ENCODE peak calls at places on chromosomes 7 and 10, in six cellular contexts. O, R, E, V, Q and U are unnamed samples.

GRCh38 chr7:44881610-44882009 is 3.7 kb downstream of the PURB start:
- DNase-seq in O (no peak), R (no peak), E (no peak), V (peak; percentile 43), Q (no peak), U (no peak)

GRCh38 chr10:97517778-97518561 is 19.2 kb downstream of the UBTD1 start:
- DNase-seq in O (no peak), R (no peak), E (no peak), V (peak; percentile 71), Q (peak; percentile 64), U (no peak)

GRCh38 chr7:106365252-106366005 is 80.6 kb upstream of the NAMPT start:
- DNase-seq in O (no peak), R (no peak), E (no peak), V (peak; percentile 68), Q (peak; percentile 70), U (no peak)

GRCh38 chr7:105673367-105674188 is 92.3 kb upstream of the EFCAB10 start:
- DNase-seq in O (no peak), R (peak; percentile 99), E (no peak), V (peak; percentile 37), Q (peak; percentile 84), U (no peak)

GRCh38 chr7:100803398-100804161 is 23.7 kb downstream of the EPHB4 start:
- DNase-seq in O (peak; percentile 63), R (peak; percentile 88), E (no peak), V (peak; percentile 82), Q (peak; percentile 81), U (peak; percentile 92)

GRCh38 chr10:81600185-81600584 is 274.8 kb upstream of the NRG3 start:
- DNase-seq in O (no peak), R (no peak), E (no peak), V (peak; percentile 21), Q (no peak), U (no peak)

GRCh38 chr7:91164531-91164930 is 99.7 kb upstream of the FZD1 start:
- DNase-seq in O (no peak), R (no peak), E (no peak), V (no peak), Q (no peak), U (no peak)

GRCh38 chr7:106050743-106051110 is 61.4 kb downstream of the SYPL1 start:
- DNase-seq in O (no peak), R (no peak), E (no peak), V (peak; percentile 60), Q (no peak), U (peak; percentile 67)

GRCh38 chr10:76025124-76025477 is 593.7 kb downstream of the LRMDA start:
- DNase-seq in O (no peak), R (no peak), E (no peak), V (no peak), Q (no peak), U (no peak)

GRCh38 chr10:44956176-44956575 is 3.4 kb upstream of the RASSF4 start:
- DNase-seq in O (no peak), R (no peak), E (no peak), V (no peak), Q (no peak), U (no peak)

GRCh38 chr7:87038993-87039716 is 20.3 kb downstream of the ELAPOR2 start:
- DNase-seq in O (no peak), R (no peak), E (no peak), V (no peak), Q (no peak), U (no peak)

GRCh38 chr7:44065431-44066110 is at the start of gene PGAM2:
- DNase-seq in O (peak; percentile 87), R (peak; percentile 78), E (no peak), V (no peak), Q (peak; percentile 64), U (peak; percentile 82)

GRCh38 chr10:130561681-130562080 is 425.5 kb downstream of the GLRX3 start:
- DNase-seq in O (no peak), R (no peak), E (no peak), V (no peak), Q (no peak), U (no peak)

GRCh38 chr10:21084700-21085099 is 187.6 kb upstream of the NEBL start:
- DNase-seq in O (no peak), R (peak; percentile 59), E (no peak), V (no peak), Q (no peak), U (no peak)

GRCh38 chr7:100639995-100640394 is 1.4 kb downstream of the TFR2 start:
- DNase-seq in O (no peak), R (no peak), E (no peak), V (no peak), Q (no peak), U (no peak)

GRCh38 chr7:101496017-101496416 is 133.1 kb downstream of the MYL10 start:
- DNase-seq in O (no peak), R (no peak), E (no peak), V (no peak), Q (no peak), U (no peak)

GRCh38 chr10:86756511-86757109 is at the start of gene BMPR1A:
- DNase-seq in O (peak; percentile 91), R (peak; percentile 88), E (no peak), V (peak; percentile 20), Q (peak; percentile 95), U (peak; percentile 93)

GRCh38 chr10:14355750-14356149 is 25.0 kb upstream of the FRMD4A start:
- DNase-seq in O (no peak), R (no peak), E (no peak), V (no peak), Q (no peak), U (no peak)

GRCh38 chr10:29980084-29980483 is 79.3 kb downstream of the JCAD start:
- DNase-seq in O (peak; percentile 64), R (peak; percentile 45), E (no peak), V (peak; percentile 37), Q (no peak), U (no peak)

GRCh38 chr10:89707372-89707771 is 6.0 kb downstream of the KIF20B start:
- DNase-seq in O (no peak), R (no peak), E (no peak), V (no peak), Q (no peak), U (no peak)

GRCh38 chr7:4468320-4469102 is 213.6 kb upstream of the FOXK1 start:
- DNase-seq in O (no peak), R (no peak), E (no peak), V (no peak), Q (no peak), U (no peak)

GRCh38 chr7:43954524-43955228 is 28.4 kb downstream of the UBE2D4 start:
- DNase-seq in O (no peak), R (peak; percentile 8), E (no peak), V (peak; percentile 66), Q (no peak), U (no peak)

GRCh38 chr10:17212802-17213204 is 11.3 kb upstream of the TRDMT1 start:
- DNase-seq in O (no peak), R (no peak), E (no peak), V (no peak), Q (no peak), U (no peak)

GRCh38 chr7:64463636-64464375 is 99.1 kb downstream of the ZNF680 start:
- DNase-seq in O (peak; percentile 82), R (peak; percentile 84), E (peak; percentile 31), V (peak; percentile 53), Q (no peak), U (peak; percentile 90)

GRCh38 chr7:131602304-131602993 is 46.0 kb upstream of the PODXL start:
- DNase-seq in O (no peak), R (no peak), E (no peak), V (peak; percentile 13), Q (no peak), U (no peak)

GRCh38 chr10:60467202-60467546 is 77.5 kb upstream of the ANK3 start:
- DNase-seq in O (no peak), R (no peak), E (no peak), V (no peak), Q (no peak), U (no peak)

GRCh38 chr10:100848770-100849169 is 64.0 kb upstream of the SLF2 start:
- DNase-seq in O (no peak), R (no peak), E (no peak), V (no peak), Q (no peak), U (no peak)

DNA sequence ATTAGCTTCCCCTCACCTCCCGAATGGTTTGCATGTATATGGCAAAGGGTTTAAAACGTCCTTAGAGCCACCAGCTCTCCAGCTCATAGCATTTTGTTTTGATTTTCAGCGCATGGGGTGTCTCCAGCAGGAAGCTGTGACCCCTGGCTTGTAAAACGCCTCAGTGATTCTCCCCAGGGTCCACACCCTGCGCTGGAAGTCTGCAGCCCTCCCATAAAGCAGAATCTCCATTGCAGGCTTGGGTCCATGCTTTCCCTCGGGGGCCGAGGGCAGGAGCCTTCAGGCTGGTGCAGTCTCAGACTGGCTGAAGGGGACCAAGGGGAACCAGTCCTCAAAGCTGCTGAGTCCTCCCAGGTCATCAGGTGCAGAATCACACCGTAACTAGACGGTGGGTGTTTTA is 109.7 kb downstream of the VIPR2 start:
- DNase-seq in O (no peak), R (no peak), E (no peak), V (no peak), Q (no peak), U (no peak)
- H3K4me1 ChIP-seq in O (peaks cover 28% of the 10 kb centered on the region), R (no peaks in the 10 kb centered on the region), E (peaks cover 9% of the 10 kb centered on the region), V (no peaks in the 10 kb centered on the region), Q (peaks cover 10% of the 10 kb centered on the region), U (no peaks in the 10 kb centered on the region)

DNA sequence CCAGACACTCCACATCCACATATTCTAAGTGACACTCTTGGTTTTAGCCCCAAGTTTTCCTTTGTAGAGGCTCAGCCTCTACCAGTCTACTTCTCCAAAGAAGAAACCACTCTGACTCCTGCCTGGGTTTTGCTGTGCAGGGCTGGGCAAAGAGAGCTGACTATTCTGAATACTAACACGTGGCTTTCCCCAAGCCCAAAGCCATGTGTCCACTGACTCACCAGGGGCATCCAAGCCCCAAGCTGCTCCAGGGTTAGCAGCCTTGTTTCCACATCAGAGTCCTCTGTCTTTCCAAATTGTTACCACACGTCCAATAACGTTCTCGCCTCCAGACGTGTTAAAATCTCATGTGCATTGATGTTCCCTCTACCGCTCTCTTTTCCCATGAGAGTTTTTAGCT is 8.7 kb downstream of the GALNTL5 start:
- DNase-seq in O (no peak), R (peak; percentile 6), E (no peak), V (no peak), Q (no peak), U (no peak)
- H3K4me1 ChIP-seq in O (no peaks in the 10 kb centered on the region), R (peaks cover 6% of the 10 kb centered on the region), E (no peaks in the 10 kb centered on the region), V (no peaks in the 10 kb centered on the region), Q (no peaks in the 10 kb centered on the region), U (no peaks in the 10 kb centered on the region)

DNA sequence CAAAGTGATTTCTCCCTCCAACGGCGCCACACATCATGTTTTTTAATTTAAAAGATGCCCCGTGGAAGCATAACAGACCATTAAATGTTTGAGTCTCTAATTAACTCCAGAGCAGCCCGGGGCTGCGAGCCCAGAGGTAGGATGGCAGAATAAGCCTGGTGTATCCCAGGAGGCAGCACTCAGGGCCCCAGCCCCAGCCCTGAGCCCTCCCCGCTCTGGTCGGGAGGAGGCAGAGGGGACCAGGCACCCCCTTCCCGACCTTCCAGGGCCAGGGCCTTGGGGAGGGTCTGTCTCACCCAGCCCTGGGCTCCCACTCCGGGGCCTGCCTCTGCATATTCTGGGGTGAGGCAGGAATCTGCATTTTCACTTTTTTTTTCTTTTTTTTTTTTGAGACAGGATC is 64.3 kb downstream of the ELFN1 start:
- DNase-seq in O (no peak), R (no peak), E (no peak), V (no peak), Q (no peak), U (no peak)
- H3K4me1 ChIP-seq in O (peaks cover 6% of the 10 kb centered on the region), R (no peaks in the 10 kb centered on the region), E (peaks cover 7% of the 10 kb centered on the region), V (no peaks in the 10 kb centered on the region), Q (no peaks in the 10 kb centered on the region), U (no peaks in the 10 kb centered on the region)

DNA sequence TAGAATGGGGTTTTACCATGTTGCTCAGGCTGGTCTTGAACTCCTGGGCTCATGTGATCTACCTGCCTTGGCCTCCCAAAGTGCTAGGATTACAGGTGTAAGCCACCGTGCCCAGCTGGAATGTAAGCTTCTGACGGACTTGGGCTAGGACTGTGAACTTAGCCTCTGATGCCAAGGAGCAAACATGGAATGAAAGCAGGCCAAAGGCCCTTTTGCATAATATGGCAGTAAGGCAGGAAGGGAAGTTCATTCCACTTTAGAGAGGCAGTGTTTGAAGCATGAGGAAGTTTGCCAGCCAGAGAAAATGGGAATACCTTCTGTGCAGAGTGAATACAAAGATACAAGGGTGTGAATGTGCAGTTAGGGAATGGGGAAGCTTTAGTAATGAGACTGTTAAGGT is 20.3 kb downstream of the VCL start:
- DNase-seq in O (no peak), R (no peak), E (no peak), V (no peak), Q (no peak), U (no peak)
- H3K4me1 ChIP-seq in O (peaks cover 79% of the 10 kb centered on the region), R (no peaks in the 10 kb centered on the region), E (peaks cover 25% of the 10 kb centered on the region), V (peaks cover 7% of the 10 kb centered on the region), Q (peaks cover 29% of the 10 kb centered on the region), U (peaks cover 4% of the 10 kb centered on the region)